ENCODE peak calls at places on chromosomes 5 and 9, in six cellular contexts. R is AG04450; Q is PC-3; S is CD8-positive, alpha-beta T cell; X is colonic mucosa; G is astrocyte. K is an unnamed sample.

GRCh38 chr5:115472601-115473000 is 72.0 kb downstream of the FEM1C start:
- DNase-seq in X (no peak), Q (no peak), S (no peak), R (no peak), G (no peak), K (no peak)

GRCh38 chr9:110994771-110995241 is 43.5 kb downstream of the LPAR1 start:
- DNase-seq in G (no peak), S (no peak), Q (no peak), X (no peak), R (no peak), K (no peak)

GRCh38 chr5:55151923-55152842 is 7.8 kb upstream of the GPX8 start:
- DNase-seq in X (no peak), R (peak), Q (peak), G (peak), S (no peak), K (no peak)

GRCh38 chr5:141488591-141489478 is at the start of gene PCDHGC5:
- DNase-seq in G (peak), Q (peak), X (no peak), S (no peak), R (peak), K (no peak)

GRCh38 chr5:93636850-93637249 is 53.8 kb downstream of the NR2F1 start:
- DNase-seq in G (no peak), X (no peak), R (no peak), S (no peak), Q (no peak), K (no peak)

GRCh38 chr5:52837068-52837467 is 49.4 kb downstream of the ITGA1 start:
- DNase-seq in S (no peak), R (no peak), X (no peak), Q (no peak), G (peak), K (no peak)

GRCh38 chr9:77597057-77597456 is 51.1 kb downstream of the GNA14 start:
- DNase-seq in S (no peak), R (no peak), X (no peak), Q (no peak), G (no peak), K (no peak)

GRCh38 chr9:135602789-135603481 is 36.4 kb downstream of the GLT6D1 start:
- DNase-seq in G (peak), R (no peak), S (peak), Q (peak), X (peak), K (peak)

GRCh38 chr5:160369990-160370712 is at the start of gene C1QTNF2:
- DNase-seq in Q (peak), G (peak), R (peak), S (no peak), X (peak), K (no peak)

GRCh38 chr5:103904651-103905050 is 342.1 kb upstream of the NUDT12 start:
- DNase-seq in S (no peak), R (no peak), G (no peak), Q (no peak), X (no peak), K (no peak)

GRCh38 chr5:86979801-86980510 is 287.7 kb upstream of the RASA1 start:
- DNase-seq in G (peak), Q (peak), X (no peak), R (peak), S (no peak), K (no peak)

GRCh38 chr5:17157294-17157693 is 60.1 kb upstream of the BASP1 start:
- DNase-seq in Q (no peak), X (no peak), R (no peak), S (no peak), G (peak), K (no peak)

GRCh38 chr5:66230551-66230950 is 86.5 kb downstream of the SREK1 start:
- DNase-seq in X (no peak), S (no peak), Q (no peak), G (peak), R (no peak), K (no peak)

GRCh38 chr5:173180331-173180730 is 36.0 kb downstream of the BNIP1 start:
- DNase-seq in Q (no peak), G (peak), R (no peak), S (no peak), X (no peak), K (no peak)

GRCh38 chr9:91156451-91157234 is 205.1 kb downstream of the AUH start:
- DNase-seq in S (no peak), R (no peak), Q (no peak), X (peak), G (no peak), K (no peak)

GRCh38 chr5:67998709-67999251 is 216.8 kb upstream of the PIK3R1 start:
- DNase-seq in Q (peak), R (no peak), X (no peak), S (no peak), G (peak), K (no peak)

GRCh38 chr5:178431063-178431776 is 159.0 kb downstream of the COL23A1 start:
- DNase-seq in G (no peak), Q (no peak), R (no peak), X (no peak), S (no peak), K (no peak)

GRCh38 chr9:27033815-27034403 is 28.4 kb upstream of the LRRC19 start:
- DNase-seq in R (peak), S (peak), X (peak), G (peak), Q (peak), K (no peak)

GRCh38 chr9:137531099-137531765 is 19.0 kb downstream of the PNPLA7 start:
- DNase-seq in R (peak), S (no peak), X (no peak), G (no peak), Q (no peak), K (no peak)

GRCh38 chr5:80372780-80373179 is 35.1 kb upstream of the ZFYVE16 start:
- DNase-seq in X (no peak), G (no peak), R (no peak), Q (no peak), S (no peak), K (no peak)

GRCh38 chr5:151696470-151697061 is 9.9 kb upstream of the SPARC start:
- DNase-seq in S (no peak), X (peak), R (peak), Q (no peak), G (peak), K (no peak)

GRCh38 chr5:174281855-174282254 is 236.3 kb downstream of the NSG2 start:
- DNase-seq in X (no peak), G (no peak), Q (no peak), R (no peak), S (no peak), K (no peak)

GRCh38 chr5:125549322-125549871 is 803.0 kb upstream of the ZNF608 start:
- DNase-seq in Q (no peak), S (no peak), X (no peak), R (no peak), G (peak), K (no peak)

GRCh38 chr9:83355024-83355444 is 183.2 kb downstream of the FRMD3 start:
- DNase-seq in Q (no peak), R (no peak), S (no peak), G (peak), X (no peak), K (no peak)

GRCh38 chr5:149268928-149269557 is 2.6 kb upstream of the AFAP1L1 start:
- DNase-seq in R (no peak), Q (peak), X (no peak), G (peak), S (no peak), K (peak)

GRCh38 chr5:180684623-180685161 is 35.3 kb upstream of the FLT4 start:
- DNase-seq in Q (no peak), R (no peak), G (no peak), X (no peak), S (peak), K (no peak)

GRCh38 chr5:76415855-76416254 is 12.8 kb downstream of the IQGAP2 start:
- DNase-seq in S (no peak), R (no peak), G (no peak), Q (no peak), X (no peak), K (no peak)

GRCh38 chr9:70576121-70576520 is 161.7 kb upstream of the KLF9 start:
- DNase-seq in G (no peak), S (no peak), X (no peak), R (no peak), Q (no peak), K (no peak)

GRCh38 chr5:115859378-115859777 is 17.6 kb downstream of the AP3S1 start:
- DNase-seq in Q (no peak), X (no peak), S (no peak), R (no peak), G (no peak), K (no peak)

GRCh38 chr5:64165500-64166200 is at the start of gene RNF180:
- DNase-seq in Q (peak), S (no peak), X (peak), R (no peak), G (peak), K (no peak)

GRCh38 chr9:123998970-123999621 is 12.5 kb upstream of the LHX2 start:
- DNase-seq in G (no peak), R (no peak), S (no peak), Q (no peak), X (no peak), K (no peak)
- H3K4me3 ChIP-seq in G (peak), R (peak), S (peak), Q (peak), X (no peak), K (no peak)

GRCh38 chr5:34483442-34484033 is 172.6 kb upstream of the RAI14 start:
- DNase-seq in G (no peak), Q (no peak), S (no peak), X (no peak), R (no peak), K (no peak)
- H3K4me3 ChIP-seq in G (no peak), Q (no peak), S (no peak), X (no peak), R (no peak), K (no peak)

DNA sequence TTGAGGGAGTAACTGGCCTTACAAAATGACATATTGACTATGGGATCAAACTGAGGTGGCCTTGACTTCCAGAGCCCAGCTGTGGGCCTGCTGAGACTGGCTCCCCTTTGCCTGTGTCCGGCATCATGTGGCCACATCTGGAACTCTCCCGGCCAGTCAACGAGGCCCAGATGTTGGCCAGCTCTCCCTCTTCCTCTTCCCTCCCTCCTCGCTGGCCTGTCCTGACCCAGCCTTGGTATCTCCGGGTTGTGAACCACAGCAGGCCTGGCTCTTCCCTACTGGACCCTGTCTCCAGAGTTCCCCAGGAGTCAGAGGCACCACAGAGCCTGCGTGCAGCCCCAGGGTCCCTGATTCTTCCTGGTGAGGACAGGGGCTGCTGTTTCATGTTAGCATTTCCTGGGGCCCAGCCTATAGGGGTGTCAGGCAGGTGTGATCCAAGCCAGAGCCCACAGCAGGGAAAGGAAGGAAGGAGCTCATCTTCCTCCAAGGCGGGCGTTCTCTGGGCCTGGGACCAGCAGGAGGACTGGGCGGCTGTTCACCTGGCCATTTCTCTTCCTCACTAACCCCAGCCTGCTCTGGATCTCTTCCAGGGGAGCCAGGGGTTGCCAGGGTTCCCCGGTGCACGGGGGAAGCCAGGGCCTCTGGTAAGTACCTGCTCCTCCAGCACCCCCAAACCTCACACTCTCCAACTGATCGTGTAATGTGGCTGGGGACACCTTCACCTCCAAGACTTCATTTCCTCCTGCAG is 81.2 kb downstream of the COL27A1 start:
- DNase-seq in S (no peak), X (no peak), R (no peak), G (no peak), Q (no peak), K (no peak)
- H3K4me3 ChIP-seq in S (no peak), X (no peak), R (no peak), G (no peak), Q (no peak), K (no peak)

DNA sequence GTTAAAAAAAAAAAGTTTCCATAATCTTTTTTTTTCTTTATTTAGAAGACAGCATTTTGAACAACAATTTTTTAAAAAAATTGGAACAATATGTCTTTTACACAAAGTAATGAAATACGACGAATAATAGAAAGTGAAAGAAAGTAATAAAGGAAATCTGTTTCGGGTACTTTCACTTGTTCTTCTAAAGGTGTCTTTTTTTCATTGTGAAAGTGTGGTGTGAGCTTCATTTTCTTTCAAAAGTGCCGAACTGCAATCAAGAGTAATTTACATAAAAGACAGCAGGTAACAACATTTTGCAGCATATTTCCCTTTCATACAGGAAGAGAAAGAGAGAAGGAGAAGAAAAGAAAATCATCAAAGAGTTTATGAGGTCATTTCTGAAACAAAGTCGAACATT is 159.7 kb upstream of the CDH12 start:
- DNase-seq in Q (no peak), S (no peak), X (no peak), G (no peak), R (no peak), K (no peak)
- H3K4me3 ChIP-seq in Q (peak), S (peak), X (no peak), G (peak), R (no peak), K (no peak)

GRCh38 chr9:108270041-108270440 is 585.7 kb downstream of the ACTL7B start:
- DNase-seq in X (no peak), S (no peak), G (peak), R (no peak), Q (peak), K (no peak)

GRCh38 chr9:108273988-108274387 is 581.8 kb downstream of the ACTL7B start:
- DNase-seq in X (no peak), G (no peak), S (no peak), Q (no peak), R (no peak), K (no peak)

GRCh38 chr9:108271646-108272349 is 584.0 kb downstream of the ACTL7B start:
- DNase-seq in G (peak), S (no peak), Q (peak), R (peak), X (peak), K (no peak)

GRCh38 chr9:108271236-108271635 is 584.5 kb downstream of the ACTL7B start:
- DNase-seq in R (no peak), X (no peak), G (no peak), S (no peak), Q (no peak), K (no peak)

GRCh38 chr9:108272350-108272899 is 583.4 kb downstream of the ACTL7B start:
- DNase-seq in R (peak), G (no peak), X (peak), S (no peak), Q (peak), K (no peak)
- H3K4me3 ChIP-seq in R (peak), G (peak), X (no peak), S (no peak), Q (peak), K (no peak)

DNA sequence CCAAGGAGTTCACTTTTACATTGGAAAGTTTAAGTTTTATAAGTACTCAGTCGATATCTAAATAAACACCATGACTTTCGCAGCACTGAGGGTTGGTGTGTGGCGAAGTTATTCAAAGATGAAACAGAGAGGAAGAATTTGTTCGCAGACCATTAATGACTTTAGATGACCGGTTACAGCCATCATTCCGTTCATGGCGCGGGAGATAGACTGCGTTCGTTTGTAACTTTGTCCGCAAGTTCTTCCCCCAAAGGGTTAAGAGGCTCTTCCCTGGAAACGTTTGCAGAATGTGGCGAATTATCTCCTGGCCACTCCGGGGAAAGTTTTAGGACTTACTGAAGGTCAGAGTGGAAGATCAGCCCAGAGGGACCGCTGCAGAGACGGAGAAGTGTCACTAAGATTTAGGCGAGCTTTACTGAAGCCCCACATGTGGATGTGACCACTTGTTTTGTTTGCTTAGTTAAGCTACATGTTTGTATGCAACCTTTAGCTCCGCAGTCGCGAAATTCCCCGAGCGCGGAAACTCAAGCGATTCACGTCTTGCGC is 2.2 kb upstream of the FOXD1 start:
- DNase-seq in X (no peak), G (no peak), R (no peak), S (peak), Q (no peak), K (no peak)
- H3K4me3 ChIP-seq in X (no peak), G (peak), R (peak), S (no peak), Q (peak), K (no peak)

DNA sequence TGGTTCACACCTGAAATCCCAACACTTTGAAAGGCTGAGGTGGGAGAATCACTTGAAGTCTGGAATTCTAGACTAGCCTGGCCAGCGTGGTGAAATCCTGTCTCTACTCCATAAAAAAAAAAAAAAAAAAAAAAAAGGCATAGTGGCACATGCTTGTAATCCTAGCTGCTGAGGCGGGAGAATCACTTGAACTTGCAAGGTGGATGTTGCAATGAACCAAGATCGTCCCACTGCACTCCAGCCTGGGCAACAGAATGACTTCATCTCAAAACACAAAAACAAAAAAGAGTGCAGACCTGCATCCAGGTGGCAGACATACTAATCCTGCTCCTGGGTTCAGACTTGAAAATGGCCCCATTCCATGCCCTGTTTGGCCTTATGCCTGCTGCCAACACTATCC is 21.8 kb upstream of the ADAMTS19 start:
- DNase-seq in R (no peak), S (no peak), Q (no peak), X (no peak), G (no peak), K (no peak)
- H3K4me3 ChIP-seq in R (no peak), S (no peak), Q (no peak), X (no peak), G (no peak), K (no peak)

DNA sequence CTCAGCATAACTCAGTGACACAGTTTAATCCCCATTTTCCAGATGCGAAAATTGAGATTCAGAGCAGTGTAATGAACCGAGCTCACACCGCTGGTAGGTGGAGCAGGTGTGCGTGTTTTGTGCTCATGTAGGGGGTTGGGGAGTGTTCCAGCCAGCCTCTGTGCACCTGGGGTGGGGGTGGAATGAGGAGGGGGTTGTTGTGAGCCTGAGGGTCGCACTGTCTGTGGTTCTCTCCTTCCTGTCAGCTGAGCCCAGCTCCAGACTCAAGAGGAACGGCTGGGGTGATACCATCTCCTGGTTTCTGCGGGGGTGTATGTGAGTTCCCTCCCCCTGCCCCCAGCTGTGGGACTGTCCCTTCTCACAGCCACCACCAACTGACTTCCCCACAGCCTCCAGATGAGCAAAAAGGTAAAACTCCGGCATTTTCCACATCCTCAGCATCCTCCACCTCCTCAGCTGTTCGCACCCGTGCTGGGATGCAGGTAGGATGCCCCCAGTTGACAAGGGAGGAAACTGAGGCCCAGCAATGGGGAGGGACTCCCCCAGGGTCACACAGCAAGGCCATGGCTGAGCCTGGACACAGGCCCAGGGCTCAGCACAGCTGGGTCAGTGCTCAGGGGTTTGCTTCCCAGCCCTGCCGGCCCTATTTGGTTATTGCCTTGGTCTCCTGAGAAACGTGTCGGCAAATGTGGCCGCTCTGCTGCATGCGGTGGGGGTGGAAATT is 2.1 kb downstream of the SH2D3C start:
- DNase-seq in Q (no peak), R (no peak), S (peak), X (peak), G (no peak), K (peak)
- H3K4me3 ChIP-seq in Q (no peak), R (no peak), S (peak), X (peak), G (no peak), K (peak)

GRCh38 chr5:134001938-134002731 is 2.6 kb downstream of the VDAC1 start:
- DNase-seq in Q (peak), X (no peak), S (no peak), G (no peak), R (no peak), K (no peak)
- H3K4me3 ChIP-seq in Q (peak), X (no peak), S (no peak), G (no peak), R (no peak), K (no peak)

K was measured in CD4-positive, alpha-beta memory T cell.